ENCODE peak calls at places on chromosome 1, in four cellular contexts. J is HFF-Myc; Y is CD4-positive, CD25-positive, alpha-beta regulatory T cell; T is choroid plexus epithelial cell. A is an unnamed sample.

GRCh38 chr1:84122780-84123382 is 21.2 kb upstream of the PRKACB start:
- DNase-seq in J (peak), Y (peak), T (peak), A (peak)

GRCh38 chr1:229410370-229410691 is 23.6 kb downstream of the ACTA1 start:
- DNase-seq in J (no peak), Y (no peak), T (no peak), A (no peak)

GRCh38 chr1:64861611-64862010 is 104.7 kb downstream of the JAK1 start:
- DNase-seq in J (no peak), Y (no peak), T (peak), A (no peak)

GRCh38 chr1:42937141-42937696 is 21.4 kb downstream of the SLC2A1 start:
- DNase-seq in J (no peak), Y (no peak), T (peak), A (no peak)

GRCh38 chr1:228794173-228794572 is 58.9 kb downstream of the RHOU start:
- DNase-seq in J (no peak), Y (no peak), T (peak), A (peak)

GRCh38 chr1:102776074-102776473 is 332.2 kb downstream of the COL11A1 start:
- DNase-seq in J (no peak), Y (no peak), T (no peak), A (no peak)

GRCh38 chr1:38029081-38029681 is 16.6 kb downstream of the UTP11 start:
- DNase-seq in J (no peak), Y (no peak), T (peak), A (no peak)

GRCh38 chr1:87834941-87835340 is 506.3 kb downstream of the LMO4 start:
- DNase-seq in J (no peak), Y (no peak), T (no peak), A (no peak)

GRCh38 chr1:176602388-176603004 is 139.5 kb downstream of the PAPPA2 start:
- DNase-seq in J (no peak), Y (no peak), T (no peak), A (no peak)

GRCh38 chr1:32972814-32973428 is 8.3 kb upstream of the RNF19B start:
- DNase-seq in J (no peak), Y (no peak), T (peak), A (no peak)

GRCh38 chr1:22275626-22276395 is 132.9 kb upstream of the WNT4 start:
- DNase-seq in J (peak), Y (no peak), T (peak), A (peak)

GRCh38 chr1:60132985-60133673 is 59.6 kb upstream of the C1orf87 start:
- DNase-seq in J (peak), Y (no peak), T (peak), A (peak)

GRCh38 chr1:155251566-155251965 is 3.7 kb downstream of the ENTREP3 start:
- DNase-seq in J (no peak), Y (no peak), T (no peak), A (no peak)

GRCh38 chr1:239997515-239998311 is 94.0 kb upstream of the FMN2 start:
- DNase-seq in J (no peak), Y (no peak), T (no peak), A (no peak)

GRCh38 chr1:37954316-37954971 is 7.6 kb upstream of the INPP5B start:
- DNase-seq in J (no peak), Y (no peak), T (no peak), A (no peak)

GRCh38 chr1:44024903-44025525 is 6.2 kb downstream of the SLC6A9 start:
- DNase-seq in J (no peak), Y (no peak), T (no peak), A (no peak)

GRCh38 chr1:22163578-22163977 is 20.7 kb upstream of the WNT4 start:
- DNase-seq in J (no peak), Y (no peak), T (no peak), A (no peak)

GRCh38 chr1:193313354-193314140 is 127.1 kb upstream of the B3GALT2 start:
- DNase-seq in J (no peak), Y (no peak), T (no peak), A (no peak)

GRCh38 chr1:69175078-69175477 is 392.6 kb upstream of the LRRC7 start:
- DNase-seq in J (no peak), Y (no peak), T (no peak), A (no peak)

GRCh38 chr1:27773732-27774445 is 870 bp downstream of the STX12 start:
- DNase-seq in J (no peak), Y (peak), T (peak), A (no peak)

GRCh38 chr1:192311281-192311680 is 5.5 kb upstream of the RGS21 start:
- DNase-seq in J (peak), Y (no peak), T (peak), A (peak)

GRCh38 chr1:67683306-67683705 is 1.7 kb upstream of the GADD45A start:
- DNase-seq in J (no peak), Y (no peak), T (peak), A (peak)

GRCh38 chr1:187665513-187665912 is 836.8 kb downstream of the PLA2G4A start:
- DNase-seq in J (no peak), Y (no peak), T (no peak), A (no peak)

GRCh38 chr1:31657972-31658510 is 13.4 kb upstream of the PEF1 start:
- DNase-seq in J (no peak), Y (no peak), T (no peak), A (no peak)

GRCh38 chr1:39326836-39327235 is 122.3 kb downstream of the MACF1 start:
- DNase-seq in J (no peak), Y (no peak), T (peak), A (no peak)

GRCh38 chr1:59707216-59707615 is 107.5 kb upstream of the HOOK1 start:
- DNase-seq in J (peak), Y (no peak), T (peak), A (peak)

GRCh38 chr1:205183676-205184335 is 27.7 kb downstream of the DSTYK start:
- DNase-seq in J (no peak), Y (no peak), T (peak), A (peak)

GRCh38 chr1:17849216-17849615 is 94.1 kb downstream of the ACTL8 start:
- DNase-seq in J (no peak), Y (no peak), T (peak), A (no peak)

GRCh38 chr1:20344738-20345137 is 54.1 kb downstream of the VWA5B1 start:
- DNase-seq in J (no peak), Y (no peak), T (no peak), A (no peak)

GRCh38 chr1:38210612-38211177 is 164.1 kb upstream of the POU3F1 start:
- DNase-seq in J (no peak), Y (no peak), T (no peak), A (no peak)

GRCh38 chr1:178536844-178537371 is 24.0 kb downstream of the TEX35 start:
- DNase-seq in J (peak), Y (no peak), T (peak), A (peak)

GRCh38 chr1:101268893-101269292 is 32.1 kb downstream of the S1PR1 start:
- DNase-seq in J (no peak), Y (no peak), T (no peak), A (no peak)

GRCh38 chr1:190475394-190476250 is 2.0 kb downstream of the BRINP3 start:
- DNase-seq in J (no peak), Y (no peak), T (no peak), A (no peak)

GRCh38 chr1:64049900-64050540 is 153.4 kb upstream of the UBE2U start:
- DNase-seq in J (no peak), Y (no peak), T (peak), A (no peak)

DNA sequence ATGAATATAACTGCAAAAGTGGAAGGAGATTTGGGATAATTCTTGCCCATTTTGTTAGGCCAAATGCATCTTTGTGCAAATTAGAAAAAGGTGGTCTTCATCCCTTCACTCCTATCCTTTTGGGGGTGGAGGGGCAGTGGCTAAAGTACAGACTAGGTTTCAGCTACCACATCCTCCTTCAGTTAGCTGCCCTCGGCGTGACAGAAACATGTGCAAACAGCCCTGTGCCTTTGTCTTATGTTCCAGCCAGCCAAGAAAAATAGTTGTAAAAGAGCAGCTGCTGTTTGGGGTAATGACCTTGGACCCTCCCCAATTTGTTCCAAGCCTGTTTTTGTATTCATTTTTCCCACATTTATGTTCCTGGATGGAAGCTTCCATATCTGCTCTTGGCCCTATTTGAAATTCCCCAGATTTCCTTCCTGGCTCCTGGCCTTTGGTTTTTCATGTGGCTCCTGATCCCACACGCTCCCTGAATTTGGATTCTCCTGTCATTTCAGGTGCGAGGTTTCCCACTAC is 8.3 kb upstream of the LGALS8 start:
- DNase-seq in J (no peak), Y (no peak), T (no peak), A (peak)
- H3K4me3 ChIP-seq in J (no peak), Y (no peak), T (no peak), A (no peak)

DNA sequence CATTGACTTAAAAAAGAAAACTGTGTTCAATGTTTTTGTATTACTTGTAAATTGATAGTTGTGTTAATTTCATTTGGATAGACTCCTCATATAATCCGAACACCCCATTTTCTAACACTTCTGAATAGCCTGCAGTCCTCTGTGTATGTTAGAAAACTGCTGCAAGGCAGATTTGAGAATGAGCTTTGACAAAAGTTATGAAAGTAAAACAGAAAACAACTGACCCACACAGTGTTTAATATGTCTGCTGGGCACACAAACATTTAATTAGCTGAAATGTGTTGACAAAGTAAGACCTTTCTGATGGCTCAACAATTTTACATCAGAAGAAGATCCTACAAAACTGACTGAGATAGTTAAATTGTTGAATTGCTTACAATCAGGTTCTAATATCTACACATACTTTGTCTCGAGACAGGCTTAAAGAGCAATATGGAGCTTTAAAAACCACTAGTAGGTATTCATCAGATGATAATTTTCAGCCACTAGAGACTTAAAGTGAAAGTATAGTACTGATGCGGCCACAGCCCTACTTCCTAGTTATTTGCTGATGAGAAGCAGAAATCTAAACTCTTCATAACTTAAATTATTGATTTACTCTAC is 40.0 kb upstream of the PRMT6 start:
- DNase-seq in J (no peak), Y (no peak), T (no peak), A (no peak)
- H3K4me3 ChIP-seq in J (no peak), Y (no peak), T (no peak), A (no peak)

GRCh38 chr1:29330856-29331255 is 94.5 kb downstream of the PTPRU start:
- DNase-seq in J (no peak), Y (no peak), T (no peak), A (no peak)
- H3K4me3 ChIP-seq in J (no peak), Y (no peak), T (no peak), A (no peak)

GRCh38 chr1:234500269-234500668 is 21.3 kb upstream of the TARBP1 start:
- DNase-seq in J (no peak), Y (no peak), T (no peak), A (no peak)
- H3K4me3 ChIP-seq in J (no peak), Y (no peak), T (no peak), A (no peak)